ENCODE peak calls at places on chromosome 5, in five cellular contexts. One of them, this sample, is unnamed. For H3K9me3, the result is how much of the 10 kb centered on the place peaks cover.

GRCh38 chr5:55159763-55160492 is at the start of gene GPX8:
- DNase-seq in AG04450: peak
- DNase-seq in tibial artery: no peak
- DNase-seq in A549: peak
- DNase-seq in H1: no peak
- DNase-seq in this sample: peak

GRCh38 chr5:40432836-40433235 is 246.9 kb upstream of the PTGER4 start:
- DNase-seq in H1: no peak
- DNase-seq in AG04450: no peak
- DNase-seq in A549: no peak
- DNase-seq in tibial artery: no peak
- DNase-seq in this sample: no peak

GRCh38 chr5:175457466-175457865 is 13.5 kb upstream of the DRD1 start:
- DNase-seq in A549: peak
- DNase-seq in H1: no peak
- DNase-seq in AG04450: no peak
- DNase-seq in tibial artery: no peak
- DNase-seq in this sample: no peak

GRCh38 chr5:16418471-16418922 is 47.1 kb downstream of the ZNF622 start:
- DNase-seq in AG04450: no peak
- DNase-seq in H1: no peak
- DNase-seq in A549: no peak
- DNase-seq in tibial artery: no peak
- DNase-seq in this sample: no peak

GRCh38 chr5:100901851-100902341 is 1.2 kb downstream of the ST8SIA4 start:
- DNase-seq in A549: peak
- DNase-seq in AG04450: no peak
- DNase-seq in tibial artery: peak
- DNase-seq in H1: no peak
- DNase-seq in this sample: no peak

GRCh38 chr5:1672396-1672795 is 127.2 kb downstream of the MRPL36 start:
- DNase-seq in H1: peak
- DNase-seq in tibial artery: no peak
- DNase-seq in A549: no peak
- DNase-seq in AG04450: no peak
- DNase-seq in this sample: no peak

GRCh38 chr5:156963125-156963524 is at the start of gene TIMD4:
- DNase-seq in AG04450: no peak
- DNase-seq in A549: no peak
- DNase-seq in H1: no peak
- DNase-seq in tibial artery: peak
- DNase-seq in this sample: no peak

GRCh38 chr5:103569313-103570060 is 6.9 kb upstream of the NUDT12 start:
- DNase-seq in H1: no peak
- DNase-seq in AG04450: no peak
- DNase-seq in A549: peak
- DNase-seq in tibial artery: no peak
- DNase-seq in this sample: no peak

GRCh38 chr5:124445220-124445619 is 301.2 kb downstream of the ZNF608 start:
- DNase-seq in A549: no peak
- DNase-seq in tibial artery: no peak
- DNase-seq in AG04450: no peak
- DNase-seq in H1: no peak
- DNase-seq in this sample: no peak

GRCh38 chr5:78821519-78821918 is 163.6 kb downstream of the ARSB start:
- DNase-seq in AG04450: no peak
- DNase-seq in tibial artery: no peak
- DNase-seq in A549: no peak
- DNase-seq in H1: no peak
- DNase-seq in this sample: no peak

GRCh38 chr5:144812770-144813169 is 642.1 kb downstream of the KCTD16 start:
- DNase-seq in AG04450: peak
- DNase-seq in H1: no peak
- DNase-seq in A549: peak
- DNase-seq in tibial artery: peak
- DNase-seq in this sample: no peak

GRCh38 chr5:137837741-137838389 is 29.8 kb upstream of the MYOT start:
- DNase-seq in H1: no peak
- DNase-seq in tibial artery: no peak
- DNase-seq in A549: no peak
- DNase-seq in AG04450: no peak
- DNase-seq in this sample: no peak

GRCh38 chr5:505946-506555 is 18.2 kb downstream of the SLC9A3 start:
- DNase-seq in AG04450: no peak
- DNase-seq in tibial artery: no peak
- DNase-seq in H1: no peak
- DNase-seq in A549: no peak
- DNase-seq in this sample: no peak

GRCh38 chr5:88287302-88287701 is 18.7 kb upstream of the TMEM161B start:
- DNase-seq in tibial artery: no peak
- DNase-seq in H1: no peak
- DNase-seq in A549: no peak
- DNase-seq in AG04450: no peak
- DNase-seq in this sample: no peak

GRCh38 chr5:89989831-89990230 is 419.7 kb downstream of the CETN3 start:
- DNase-seq in A549: no peak
- DNase-seq in AG04450: no peak
- DNase-seq in H1: no peak
- DNase-seq in tibial artery: no peak
- DNase-seq in this sample: no peak

GRCh38 chr5:54676466-54676865 is 158.9 kb downstream of the SNX18 start:
- DNase-seq in H1: no peak
- DNase-seq in AG04450: no peak
- DNase-seq in A549: no peak
- DNase-seq in tibial artery: no peak
- DNase-seq in this sample: no peak

GRCh38 chr5:36741138-36741537 is 134.7 kb downstream of the SLC1A3 start:
- DNase-seq in A549: no peak
- DNase-seq in H1: no peak
- DNase-seq in tibial artery: no peak
- DNase-seq in AG04450: no peak
- DNase-seq in this sample: peak

GRCh38 chr5:154465169-154465568 is 12.9 kb downstream of the HAND1 start:
- DNase-seq in AG04450: no peak
- DNase-seq in A549: peak
- DNase-seq in tibial artery: no peak
- DNase-seq in H1: no peak
- DNase-seq in this sample: no peak

GRCh38 chr5:155943516-155944407 is 383.2 kb upstream of the SGCD start:
- DNase-seq in tibial artery: no peak
- DNase-seq in A549: peak
- DNase-seq in H1: peak
- DNase-seq in AG04450: no peak
- DNase-seq in this sample: no peak

GRCh38 chr5:93909356-93909755 is 168.0 kb upstream of the POU5F2 start:
- DNase-seq in H1: no peak
- DNase-seq in tibial artery: no peak
- DNase-seq in AG04450: no peak
- DNase-seq in A549: peak
- DNase-seq in this sample: no peak

GRCh38 chr5:72107874-72108199 is 562 bp downstream of the MAP1B start:
- DNase-seq in tibial artery: no peak
- DNase-seq in A549: peak
- DNase-seq in H1: peak
- DNase-seq in AG04450: no peak
- DNase-seq in this sample: peak

GRCh38 chr5:148561712-148562365 is 92.5 kb downstream of the HTR4 start:
- DNase-seq in AG04450: no peak
- DNase-seq in H1: no peak
- DNase-seq in A549: no peak
- DNase-seq in tibial artery: no peak
- DNase-seq in this sample: no peak

GRCh38 chr5:113115956-113116355 is 139.4 kb downstream of the DCP2 start:
- DNase-seq in A549: no peak
- DNase-seq in AG04450: no peak
- DNase-seq in H1: no peak
- DNase-seq in tibial artery: no peak
- DNase-seq in this sample: no peak

GRCh38 chr5:160542281-160542680 is 120.6 kb downstream of the PTTG1 start:
- DNase-seq in tibial artery: no peak
- DNase-seq in H1: no peak
- DNase-seq in A549: no peak
- DNase-seq in AG04450: no peak
- DNase-seq in this sample: no peak

GRCh38 chr5:164600166-164600715 is 1094.8 kb downstream of the MAT2B start:
- DNase-seq in A549: no peak
- DNase-seq in AG04450: peak
- DNase-seq in H1: no peak
- DNase-seq in tibial artery: no peak
- DNase-seq in this sample: no peak

GRCh38 chr5:150804388-150804787 is 25.8 kb downstream of the SMIM3 start:
- DNase-seq in A549: no peak
- DNase-seq in AG04450: no peak
- DNase-seq in H1: no peak
- DNase-seq in tibial artery: no peak
- DNase-seq in this sample: no peak

GRCh38 chr5:123936548-123936947 is 424.6 kb downstream of the CSNK1G3 start:
- DNase-seq in A549: no peak
- DNase-seq in AG04450: no peak
- DNase-seq in H1: no peak
- DNase-seq in tibial artery: no peak
- DNase-seq in this sample: no peak

GRCh38 chr5:147930759-147931158 is 24.4 kb upstream of the C5orf46 start:
- DNase-seq in H1: no peak
- DNase-seq in AG04450: no peak
- DNase-seq in tibial artery: no peak
- DNase-seq in A549: no peak
- DNase-seq in this sample: no peak

GRCh38 chr5:162227075-162227474 is 159.5 kb downstream of the GABRG2 start:
- DNase-seq in H1: no peak
- DNase-seq in tibial artery: no peak
- DNase-seq in A549: no peak
- DNase-seq in AG04450: no peak
- DNase-seq in this sample: no peak

GRCh38 chr5:102772273-102772672 is 17.2 kb downstream of the PAM start:
- DNase-seq in A549: no peak
- DNase-seq in AG04450: no peak
- DNase-seq in H1: no peak
- DNase-seq in tibial artery: no peak
- DNase-seq in this sample: no peak

DNA sequence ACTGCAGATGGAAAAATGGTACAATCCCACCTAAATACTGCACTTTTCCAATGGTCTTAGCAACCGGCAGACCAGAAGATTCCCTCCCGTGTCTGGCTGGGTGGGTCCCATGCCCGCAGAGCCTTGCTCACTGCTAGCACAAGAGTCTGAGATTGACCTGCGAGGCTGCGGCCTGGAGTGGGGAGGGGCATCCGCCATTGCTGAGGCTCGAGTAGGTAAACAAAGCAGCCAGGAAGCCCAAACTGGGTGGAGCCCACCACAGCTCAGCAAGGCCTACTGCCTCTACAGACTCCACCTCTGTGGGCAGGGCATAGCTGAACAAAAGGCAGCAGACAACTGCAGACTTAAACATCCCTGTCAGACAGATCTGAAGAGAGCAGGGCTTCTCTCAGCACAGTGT is 221.6 kb upstream of the CTNND2 start:
- DNase-seq in A549: no peak
- DNase-seq in H1: no peak
- DNase-seq in AG04450: no peak
- DNase-seq in tibial artery: no peak
- DNase-seq in this sample: no peak
- H3K9me3 ChIP-seq in A549: under half
- H3K9me3 ChIP-seq in H1: under half
- H3K9me3 ChIP-seq in AG04450: under half
- H3K9me3 ChIP-seq in tibial artery: under half
- H3K9me3 ChIP-seq in this sample: under half

GRCh38 chr5:178780581-178781498 is 50.4 kb upstream of the ZNF354A start:
- DNase-seq in H1: no peak
- DNase-seq in tibial artery: no peak
- DNase-seq in AG04450: no peak
- DNase-seq in A549: no peak
- DNase-seq in this sample: no peak
- H3K9me3 ChIP-seq in H1: under half
- H3K9me3 ChIP-seq in tibial artery: under half
- H3K9me3 ChIP-seq in AG04450: half or more
- H3K9me3 ChIP-seq in A549: under half
- H3K9me3 ChIP-seq in this sample: under half

GRCh38 chr5:3077684-3078083 is 326.2 kb upstream of the IRX2 start:
- DNase-seq in H1: no peak
- DNase-seq in tibial artery: no peak
- DNase-seq in AG04450: no peak
- DNase-seq in A549: no peak
- DNase-seq in this sample: no peak
- H3K9me3 ChIP-seq in H1: under half
- H3K9me3 ChIP-seq in tibial artery: under half
- H3K9me3 ChIP-seq in AG04450: half or more
- H3K9me3 ChIP-seq in A549: under half
- H3K9me3 ChIP-seq in this sample: under half

GRCh38 chr5:82879089-82879488 is 198.1 kb downstream of the TMEM167A start:
- DNase-seq in H1: no peak
- DNase-seq in A549: no peak
- DNase-seq in tibial artery: no peak
- DNase-seq in AG04450: no peak
- DNase-seq in this sample: no peak
- H3K9me3 ChIP-seq in H1: under half
- H3K9me3 ChIP-seq in A549: under half
- H3K9me3 ChIP-seq in tibial artery: under half
- H3K9me3 ChIP-seq in AG04450: under half
- H3K9me3 ChIP-seq in this sample: under half

GRCh38 chr5:131322926-131323325 is 59.1 kb downstream of the CDC42SE2 start:
- DNase-seq in A549: no peak
- DNase-seq in H1: no peak
- DNase-seq in AG04450: no peak
- DNase-seq in tibial artery: no peak
- DNase-seq in this sample: no peak
- H3K9me3 ChIP-seq in A549: under half
- H3K9me3 ChIP-seq in H1: under half
- H3K9me3 ChIP-seq in AG04450: under half
- H3K9me3 ChIP-seq in tibial artery: under half
- H3K9me3 ChIP-seq in this sample: under half

GRCh38 chr5:158670199-158670598 is 429.5 kb downstream of the EBF1 start:
- DNase-seq in tibial artery: no peak
- DNase-seq in H1: no peak
- DNase-seq in A549: no peak
- DNase-seq in AG04450: no peak
- DNase-seq in this sample: no peak

DNA sequence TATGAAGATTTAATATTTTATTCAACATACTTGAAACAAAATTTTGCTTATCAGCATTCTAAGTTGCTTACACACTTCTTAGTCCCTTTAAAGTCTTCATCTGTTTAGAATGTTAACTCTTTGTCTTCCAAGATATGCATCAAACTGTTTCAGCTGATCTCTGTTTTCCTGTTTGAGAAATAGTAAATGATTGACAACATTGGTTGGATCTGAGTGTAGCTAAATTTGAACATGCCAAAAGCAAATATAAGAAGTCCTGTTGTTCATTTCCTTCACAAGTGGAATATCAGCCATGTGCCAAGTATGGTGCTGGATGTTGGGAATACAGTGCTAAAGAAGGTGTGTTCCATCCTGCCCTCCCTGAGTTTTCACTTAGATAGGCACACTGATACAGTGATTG is 430.4 kb downstream of the EBF1 start:
- DNase-seq in AG04450: no peak
- DNase-seq in A549: no peak
- DNase-seq in H1: no peak
- DNase-seq in tibial artery: no peak
- DNase-seq in this sample: no peak
- H3K9me3 ChIP-seq in AG04450: under half
- H3K9me3 ChIP-seq in A549: under half
- H3K9me3 ChIP-seq in H1: under half
- H3K9me3 ChIP-seq in tibial artery: under half
- H3K9me3 ChIP-seq in this sample: under half

GRCh38 chr5:85556464-85556863 is 1061.3 kb upstream of the COX7C start:
- DNase-seq in AG04450: no peak
- DNase-seq in tibial artery: no peak
- DNase-seq in A549: no peak
- DNase-seq in H1: no peak
- DNase-seq in this sample: no peak
- H3K9me3 ChIP-seq in AG04450: under half
- H3K9me3 ChIP-seq in tibial artery: under half
- H3K9me3 ChIP-seq in A549: under half
- H3K9me3 ChIP-seq in H1: under half
- H3K9me3 ChIP-seq in this sample: under half